ENCODE peak calls at places on chromosomes 1 and 21, in four cellular contexts. I is HepG2, G is K562, E is Panc1. X is an unnamed sample.

GRCh38 chr1:79235221-79236002 is 228.9 kb upstream of the ADGRL4 start:
- DNase-seq in G (no peak), E (no peak), I (no peak), X (no peak)

GRCh38 chr1:40477680-40478057 is 579 bp downstream of the ZFP69 start:
- DNase-seq in I (no peak), G (peak), E (no peak), X (no peak)

GRCh38 chr1:169890761-169891538 is 2.7 kb downstream of the SCYL3 start:
- DNase-seq in I (no peak), E (no peak), G (no peak), X (no peak)

GRCh38 chr1:57632401-57632800 is 208.5 kb upstream of the DAB1 start:
- DNase-seq in E (no peak), I (no peak), G (no peak), X (no peak)

GRCh38 chr1:41622859-41623732 is 138.6 kb upstream of the EDN2 start:
- DNase-seq in I (no peak), E (no peak), G (no peak), X (no peak)

GRCh38 chr1:223842784-223843183 is 3.0 kb downstream of the TP53BP2 start:
- DNase-seq in E (no peak), I (no peak), G (no peak), X (no peak)

GRCh38 chr1:91944087-91944486 is 5.1 kb upstream of the BRDT start:
- DNase-seq in G (peak), E (no peak), I (no peak), X (no peak)

GRCh38 chr1:170929412-170929834 is 5.9 kb upstream of the MROH9 start:
- DNase-seq in E (no peak), G (no peak), I (no peak), X (no peak)

GRCh38 chr1:4598561-4598960 is 55.8 kb upstream of the AJAP1 start:
- DNase-seq in E (no peak), G (no peak), I (no peak), X (no peak)

GRCh38 chr1:65224681-65225091 is 76.7 kb downstream of the AK4 start:
- DNase-seq in I (no peak), E (no peak), G (peak), X (no peak)

GRCh38 chr21:14630556-14631069 is 84.5 kb upstream of the SAMSN1 start:
- DNase-seq in I (no peak), G (peak), E (no peak), X (no peak)

GRCh38 chr21:44079446-44079845 is 27.8 kb upstream of the PWP2 start:
- DNase-seq in G (no peak), I (no peak), E (no peak), X (no peak)
- TF ChIP-seq TCF7L2 in G (no peak), I (no peak), E (no peak), X (no peak)

GRCh38 chr1:172952541-172952940 is 98.2 kb downstream of the TNFSF18 start:
- DNase-seq in E (no peak), G (no peak), I (no peak), X (no peak)
- TF ChIP-seq TCF7L2 in E (no peak), G (no peak), I (no peak), X (no peak)

DNA sequence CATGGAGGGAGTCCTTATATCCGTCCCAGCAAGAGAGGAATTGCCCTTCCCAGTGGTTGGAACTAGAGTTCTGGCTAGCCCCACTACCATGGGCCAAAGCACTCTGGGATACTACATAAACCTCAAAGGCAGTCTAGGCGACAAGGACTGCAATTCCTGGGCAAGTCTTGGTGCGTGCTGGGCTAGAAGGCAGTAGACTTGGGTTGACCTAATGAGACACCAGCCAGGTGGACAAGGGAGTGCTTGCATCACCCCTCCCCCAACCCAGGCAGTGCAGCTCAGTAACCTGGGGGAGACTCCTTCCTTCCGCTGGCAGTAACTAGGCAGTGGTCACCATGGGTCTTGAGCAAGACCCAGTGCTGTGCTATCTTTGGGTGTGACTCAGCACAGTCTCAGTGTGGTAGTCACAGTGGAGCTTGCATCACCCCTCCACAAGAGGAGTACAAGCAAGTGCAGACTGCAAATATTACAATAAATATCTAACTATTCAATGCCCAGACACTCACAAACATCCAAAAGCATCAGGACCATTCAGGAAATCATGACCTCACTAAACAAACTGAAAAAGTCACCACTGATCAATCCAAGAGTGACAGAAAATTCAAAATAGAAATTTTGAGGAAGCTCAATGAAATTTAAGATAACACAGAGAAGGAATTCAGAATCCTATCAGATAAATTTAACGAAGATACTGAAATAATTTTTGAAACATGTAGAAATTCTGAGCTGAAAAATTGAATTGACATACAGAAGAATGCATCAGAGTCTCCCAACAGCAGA is 84.7 kb upstream of the LYPLAL1 start:
- DNase-seq in I (peak), E (peak), G (peak), X (peak)
- TF ChIP-seq TCF7L2 in I (no peak), E (no peak), G (no peak), X (no peak)

GRCh38 chr1:180693564-180694244 is 61.9 kb downstream of the XPR1 start:
- DNase-seq in G (no peak), I (no peak), E (no peak), X (no peak)
- TF ChIP-seq TCF7L2 in G (no peak), I (no peak), E (no peak), X (no peak)

DNA sequence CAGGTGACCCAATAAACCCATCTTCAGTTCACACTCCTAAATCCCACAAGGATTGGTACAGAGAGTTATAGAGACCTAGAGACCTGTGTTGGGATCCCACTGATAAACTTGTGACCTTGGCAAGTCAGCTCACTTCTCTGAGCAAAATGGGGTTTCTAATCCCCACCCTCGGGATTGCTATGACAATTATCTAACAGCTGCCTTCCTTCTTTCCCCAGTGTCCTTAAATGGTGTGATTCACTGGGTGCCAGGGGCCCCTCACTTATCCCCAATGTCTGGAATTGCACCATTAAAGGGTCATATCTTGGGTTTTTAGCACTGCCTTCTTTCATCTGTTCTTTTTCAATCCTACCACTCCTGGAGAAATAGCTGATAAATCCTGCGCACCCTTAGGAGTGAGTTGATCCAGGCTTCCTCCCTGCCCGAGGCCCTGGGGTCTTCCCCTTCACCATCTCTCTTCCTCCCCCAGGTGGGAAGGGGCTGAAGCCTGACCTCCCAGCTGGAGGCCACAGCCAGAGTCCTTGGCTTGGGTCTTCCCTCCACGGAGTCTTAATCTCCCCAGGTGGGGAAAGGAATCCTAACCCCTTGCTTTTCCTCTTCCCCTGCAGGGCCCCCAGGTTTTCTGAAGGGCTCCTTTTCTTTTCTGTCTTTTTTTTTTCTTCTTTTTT is 39.7 kb downstream of the LACTBL1 start:
- DNase-seq in I (no peak), G (no peak), E (no peak), X (no peak)
- TF ChIP-seq TCF7L2 in I (no peak), G (no peak), E (no peak), X (no peak)

GRCh38 chr1:108785264-108785663 is 38.8 kb downstream of the STXBP3 start:
- DNase-seq in G (peak), I (no peak), E (no peak), X (no peak)
- TF ChIP-seq TCF7L2 in G (no peak), I (no peak), E (no peak), X (no peak)

GRCh38 chr1:109243860-109244552 is 5.3 kb upstream of the CELSR2 start:
- DNase-seq in I (no peak), E (no peak), G (no peak), X (no peak)
- TF ChIP-seq TCF7L2 in I (no peak), E (no peak), G (no peak), X (no peak)

X was measured in HCT116.